ENCODE peak calls at places on chromosomes 4 and X, in eight cellular contexts. One of them, this sample, is unnamed.

GRCh38 chrX:48939417-48940228 is 17.8 kb downstream of the OTUD5 start:
- DNase-seq in SK-N-SH: no peak
- DNase-seq in IMR-90: no peak
- DNase-seq in left lung: no peak
- DNase-seq in AG09309: no peak
- DNase-seq in AG10803: no peak
- DNase-seq in uterus: no peak
- DNase-seq in tibial artery: no peak
- DNase-seq in this sample: no peak

GRCh38 chr4:48212165-48212564 is 57.5 kb downstream of the TEC start:
- DNase-seq in SK-N-SH: no peak
- DNase-seq in IMR-90: no peak
- DNase-seq in left lung: no peak
- DNase-seq in AG09309: no peak
- DNase-seq in AG10803: no peak
- DNase-seq in uterus: no peak
- DNase-seq in tibial artery: no peak
- DNase-seq in this sample: no peak

GRCh38 chrX:143635915-143636314 is at the start of gene SLITRK4:
- DNase-seq in SK-N-SH: no peak
- DNase-seq in IMR-90: no peak
- DNase-seq in left lung: no peak
- DNase-seq in AG09309: no peak
- DNase-seq in AG10803: no peak
- DNase-seq in uterus: no peak
- DNase-seq in tibial artery: no peak
- DNase-seq in this sample: no peak

GRCh38 chrX:72041901-72042859 is 89.5 kb downstream of the RTL5 start:
- DNase-seq in SK-N-SH: no peak
- DNase-seq in IMR-90: peak
- DNase-seq in left lung: no peak
- DNase-seq in AG09309: no peak
- DNase-seq in AG10803: peak
- DNase-seq in uterus: peak
- DNase-seq in tibial artery: no peak
- DNase-seq in this sample: peak

GRCh38 chr4:31084806-31085416 is 364.7 kb downstream of the PCDH7 start:
- DNase-seq in SK-N-SH: no peak
- DNase-seq in IMR-90: no peak
- DNase-seq in left lung: no peak
- DNase-seq in AG09309: no peak
- DNase-seq in AG10803: no peak
- DNase-seq in uterus: no peak
- DNase-seq in tibial artery: no peak
- DNase-seq in this sample: no peak

GRCh38 chrX:150074175-150074574 is 135.9 kb upstream of the EOLA2 start:
- DNase-seq in SK-N-SH: no peak
- DNase-seq in IMR-90: peak
- DNase-seq in left lung: no peak
- DNase-seq in AG09309: no peak
- DNase-seq in AG10803: no peak
- DNase-seq in uterus: no peak
- DNase-seq in tibial artery: no peak
- DNase-seq in this sample: no peak

GRCh38 chrX:130994671-130995070 is 63.5 kb upstream of the ARHGAP36 start:
- DNase-seq in SK-N-SH: peak
- DNase-seq in IMR-90: peak
- DNase-seq in left lung: no peak
- DNase-seq in AG09309: no peak
- DNase-seq in AG10803: peak
- DNase-seq in uterus: no peak
- DNase-seq in tibial artery: no peak
- DNase-seq in this sample: peak

GRCh38 chrX:136954930-136955329 is 74.4 kb upstream of the RBMX start:
- DNase-seq in SK-N-SH: peak
- DNase-seq in IMR-90: peak
- DNase-seq in left lung: no peak
- DNase-seq in AG09309: peak
- DNase-seq in AG10803: peak
- DNase-seq in uterus: no peak
- DNase-seq in tibial artery: no peak
- DNase-seq in this sample: peak

GRCh38 chrX:16946361-16946964 is at the start of gene REPS2:
- DNase-seq in SK-N-SH: peak
- DNase-seq in IMR-90: peak
- DNase-seq in left lung: peak
- DNase-seq in AG09309: no peak
- DNase-seq in AG10803: peak
- DNase-seq in uterus: peak
- DNase-seq in tibial artery: peak
- DNase-seq in this sample: peak

GRCh38 chr4:53748328-53748772 is 157.1 kb upstream of the LNX1 start:
- DNase-seq in SK-N-SH: no peak
- DNase-seq in IMR-90: no peak
- DNase-seq in left lung: no peak
- DNase-seq in AG09309: no peak
- DNase-seq in AG10803: no peak
- DNase-seq in uterus: no peak
- DNase-seq in tibial artery: no peak
- DNase-seq in this sample: peak

GRCh38 chr4:92339671-92340070 is 35.9 kb downstream of the GRID2 start:
- DNase-seq in SK-N-SH: no peak
- DNase-seq in IMR-90: no peak
- DNase-seq in left lung: no peak
- DNase-seq in AG09309: no peak
- DNase-seq in AG10803: no peak
- DNase-seq in uterus: no peak
- DNase-seq in tibial artery: no peak
- DNase-seq in this sample: no peak

GRCh38 chr4:38368612-38369011 is 295.4 kb upstream of the KLF3 start:
- DNase-seq in SK-N-SH: no peak
- DNase-seq in IMR-90: peak
- DNase-seq in left lung: no peak
- DNase-seq in AG09309: peak
- DNase-seq in AG10803: peak
- DNase-seq in uterus: no peak
- DNase-seq in tibial artery: no peak
- DNase-seq in this sample: no peak

GRCh38 chr4:958314-958665 is 15.1 kb downstream of the DGKQ start:
- DNase-seq in SK-N-SH: peak
- DNase-seq in IMR-90: no peak
- DNase-seq in left lung: peak
- DNase-seq in AG09309: no peak
- DNase-seq in AG10803: no peak
- DNase-seq in uterus: peak
- DNase-seq in tibial artery: no peak
- DNase-seq in this sample: no peak

GRCh38 chr4:2451036-2451520 is 17.8 kb upstream of the RNF4 start:
- DNase-seq in SK-N-SH: no peak
- DNase-seq in IMR-90: no peak
- DNase-seq in left lung: no peak
- DNase-seq in AG09309: no peak
- DNase-seq in AG10803: no peak
- DNase-seq in uterus: no peak
- DNase-seq in tibial artery: no peak
- DNase-seq in this sample: no peak

GRCh38 chrX:148530464-148531077 is 30.2 kb downstream of the AFF2 start:
- DNase-seq in SK-N-SH: no peak
- DNase-seq in IMR-90: peak
- DNase-seq in left lung: no peak
- DNase-seq in AG09309: peak
- DNase-seq in AG10803: peak
- DNase-seq in uterus: no peak
- DNase-seq in tibial artery: no peak
- DNase-seq in this sample: no peak

GRCh38 chr4:39636786-39637185 is 1.9 kb downstream of the SMIM14 start:
- DNase-seq in SK-N-SH: no peak
- DNase-seq in IMR-90: peak
- DNase-seq in left lung: no peak
- DNase-seq in AG09309: no peak
- DNase-seq in AG10803: no peak
- DNase-seq in uterus: no peak
- DNase-seq in tibial artery: no peak
- DNase-seq in this sample: no peak

DNA sequence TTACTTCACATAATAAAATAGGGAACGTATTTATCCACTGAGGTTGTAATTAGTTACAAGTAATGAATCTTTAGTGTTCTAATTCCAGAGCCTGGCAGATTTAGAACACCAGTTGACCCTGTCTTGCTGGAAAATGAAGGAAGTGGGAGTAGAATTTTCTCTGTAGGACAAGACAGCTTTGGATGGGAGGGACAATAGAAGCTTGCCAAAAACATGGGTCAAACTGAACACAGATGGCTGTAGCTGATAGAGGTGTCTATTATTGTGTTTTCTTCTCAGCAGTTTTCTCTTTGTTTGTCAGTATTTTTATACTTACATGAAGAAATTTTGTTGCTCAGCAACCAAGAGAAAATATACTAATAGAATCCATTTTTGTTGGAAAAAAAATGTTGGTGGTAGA is 20.2 kb downstream of the FAT4 start:
- DNase-seq in SK-N-SH: no peak
- DNase-seq in IMR-90: no peak
- DNase-seq in left lung: no peak
- DNase-seq in AG09309: no peak
- DNase-seq in AG10803: no peak
- DNase-seq in uterus: no peak
- DNase-seq in tibial artery: no peak
- DNase-seq in this sample: no peak
- H3K4me3 ChIP-seq in SK-N-SH: no peak
- H3K4me3 ChIP-seq in IMR-90: no peak
- H3K4me3 ChIP-seq in left lung: no peak
- H3K4me3 ChIP-seq in AG09309: no peak
- H3K4me3 ChIP-seq in AG10803: no peak
- H3K4me3 ChIP-seq in uterus: no peak
- H3K4me3 ChIP-seq in tibial artery: no peak
- H3K4me3 ChIP-seq in this sample: no peak

DNA sequence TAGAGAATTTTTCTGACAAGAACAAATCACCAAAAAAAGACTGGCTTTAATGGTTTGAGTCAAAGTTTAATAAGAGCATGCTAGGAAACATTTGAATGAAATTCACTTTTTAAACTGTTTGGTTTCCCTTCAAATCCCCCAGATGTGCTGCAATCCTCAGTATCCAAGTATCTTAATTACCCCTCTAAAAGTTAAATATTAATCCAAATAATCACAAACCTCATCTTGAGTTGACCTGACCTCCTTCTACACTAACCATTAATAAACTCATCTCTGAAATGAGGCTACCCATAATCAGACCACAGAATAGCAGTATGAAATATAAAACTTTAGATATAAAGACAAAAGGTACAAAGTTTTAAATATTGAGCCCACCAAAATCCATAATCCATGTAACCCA is 10.1 kb downstream of the DHX15 start:
- DNase-seq in SK-N-SH: no peak
- DNase-seq in IMR-90: no peak
- DNase-seq in left lung: no peak
- DNase-seq in AG09309: no peak
- DNase-seq in AG10803: no peak
- DNase-seq in uterus: no peak
- DNase-seq in tibial artery: no peak
- DNase-seq in this sample: no peak
- H3K4me3 ChIP-seq in SK-N-SH: no peak
- H3K4me3 ChIP-seq in IMR-90: no peak
- H3K4me3 ChIP-seq in left lung: no peak
- H3K4me3 ChIP-seq in AG09309: no peak
- H3K4me3 ChIP-seq in AG10803: no peak
- H3K4me3 ChIP-seq in uterus: no peak
- H3K4me3 ChIP-seq in tibial artery: no peak
- H3K4me3 ChIP-seq in this sample: no peak

GRCh38 chr4:155491336-155492131 is 114.8 kb upstream of the MAP9 start:
- DNase-seq in SK-N-SH: no peak
- DNase-seq in IMR-90: peak
- DNase-seq in left lung: no peak
- DNase-seq in AG09309: no peak
- DNase-seq in AG10803: no peak
- DNase-seq in uterus: no peak
- DNase-seq in tibial artery: no peak
- DNase-seq in this sample: no peak
- H3K4me3 ChIP-seq in SK-N-SH: no peak
- H3K4me3 ChIP-seq in IMR-90: no peak
- H3K4me3 ChIP-seq in left lung: no peak
- H3K4me3 ChIP-seq in AG09309: no peak
- H3K4me3 ChIP-seq in AG10803: no peak
- H3K4me3 ChIP-seq in uterus: no peak
- H3K4me3 ChIP-seq in tibial artery: no peak
- H3K4me3 ChIP-seq in this sample: no peak

GRCh38 chrX:3549442-3549875 is 164.0 kb downstream of the PRKX start:
- DNase-seq in SK-N-SH: peak
- DNase-seq in IMR-90: peak
- DNase-seq in left lung: peak
- DNase-seq in AG09309: no peak
- DNase-seq in AG10803: peak
- DNase-seq in uterus: peak
- DNase-seq in tibial artery: no peak
- DNase-seq in this sample: no peak

GRCh38 chrX:3550160-3550765 is 163.2 kb downstream of the PRKX start:
- DNase-seq in SK-N-SH: no peak
- DNase-seq in IMR-90: no peak
- DNase-seq in left lung: no peak
- DNase-seq in AG09309: no peak
- DNase-seq in AG10803: no peak
- DNase-seq in uterus: no peak
- DNase-seq in tibial artery: no peak
- DNase-seq in this sample: no peak

GRCh38 chrX:3545901-3546300 is 167.5 kb downstream of the PRKX start:
- DNase-seq in SK-N-SH: no peak
- DNase-seq in IMR-90: no peak
- DNase-seq in left lung: no peak
- DNase-seq in AG09309: no peak
- DNase-seq in AG10803: peak
- DNase-seq in uterus: no peak
- DNase-seq in tibial artery: no peak
- DNase-seq in this sample: no peak

GRCh38 chrX:3550871-3551270 is 162.6 kb downstream of the PRKX start:
- DNase-seq in SK-N-SH: no peak
- DNase-seq in IMR-90: no peak
- DNase-seq in left lung: no peak
- DNase-seq in AG09309: no peak
- DNase-seq in AG10803: no peak
- DNase-seq in uterus: no peak
- DNase-seq in tibial artery: no peak
- DNase-seq in this sample: no peak

DNA sequence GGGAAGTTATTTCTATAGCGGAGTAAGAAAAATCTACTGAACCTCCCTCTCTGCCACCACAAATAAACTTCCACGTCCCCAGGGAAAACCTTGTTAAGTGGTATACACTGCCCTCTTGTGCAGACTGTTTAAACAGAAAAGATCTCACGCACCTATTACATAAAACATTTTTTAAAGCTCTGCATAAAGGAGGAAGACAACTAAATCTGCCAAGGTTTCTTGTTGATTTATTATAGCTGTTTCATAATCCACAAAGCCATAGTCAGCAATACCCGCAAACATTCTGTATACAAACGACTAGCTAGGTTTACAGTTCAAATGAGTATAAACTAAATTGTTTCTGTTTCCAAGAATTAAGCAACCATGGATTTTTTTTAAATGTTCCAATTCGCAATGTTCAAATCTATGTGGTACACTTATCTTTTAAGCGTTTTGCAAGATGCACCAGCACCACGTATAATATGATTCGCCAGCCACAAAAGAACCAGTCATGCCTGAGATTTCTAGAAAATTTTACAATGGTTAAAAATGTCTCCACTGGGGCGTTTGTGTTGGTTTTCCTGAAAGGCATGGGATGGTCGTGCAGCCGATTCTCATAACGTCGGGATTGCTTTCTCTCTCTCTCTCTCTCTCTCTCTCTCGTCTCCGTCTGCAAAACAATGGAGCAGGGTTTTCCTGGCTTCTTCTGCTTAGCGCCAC is 164.6 kb downstream of the PRKX start:
- DNase-seq in SK-N-SH: peak
- DNase-seq in IMR-90: peak
- DNase-seq in left lung: no peak
- DNase-seq in AG09309: peak
- DNase-seq in AG10803: peak
- DNase-seq in uterus: no peak
- DNase-seq in tibial artery: no peak
- DNase-seq in this sample: peak
- H3K4me3 ChIP-seq in SK-N-SH: peak
- H3K4me3 ChIP-seq in IMR-90: peak
- H3K4me3 ChIP-seq in left lung: no peak
- H3K4me3 ChIP-seq in AG09309: peak
- H3K4me3 ChIP-seq in AG10803: peak
- H3K4me3 ChIP-seq in uterus: no peak
- H3K4me3 ChIP-seq in tibial artery: peak
- H3K4me3 ChIP-seq in this sample: peak

This sample was measured in SJCRH30.